ENCODE peak calls at places on chromosomes 4 and X, in four cellular contexts. One of them, this sample, is unnamed.

GRCh38 chrX:79325263-79325958 is 41.7 kb downstream of the ITM2A start:
- DNase-seq in K562: no peak
- DNase-seq in A549: no peak
- DNase-seq in HepG2: no peak
- DNase-seq in this sample: peak; percentile 17

GRCh38 chrX:119790977-119791436 is 423 bp downstream of the RPL39 start:
- DNase-seq in K562: peak; percentile 31
- DNase-seq in A549: no peak
- DNase-seq in HepG2: peak; percentile 30
- DNase-seq in this sample: no peak

GRCh38 chr4:8410066-8410600 is 30.4 kb downstream of the ACOX3 start:
- DNase-seq in K562: no peak
- DNase-seq in A549: no peak
- DNase-seq in HepG2: no peak
- DNase-seq in this sample: no peak

GRCh38 chr4:113260671-113261070 is 211.2 kb downstream of the ANK2 start:
- DNase-seq in K562: no peak
- DNase-seq in A549: no peak
- DNase-seq in HepG2: no peak
- DNase-seq in this sample: no peak

GRCh38 chrX:148723551-148723950 is 223.1 kb downstream of the AFF2 start:
- DNase-seq in K562: no peak
- DNase-seq in A549: no peak
- DNase-seq in HepG2: no peak
- DNase-seq in this sample: no peak

GRCh38 chr4:123832173-123833026 is 435.8 kb downstream of the SPRY1 start:
- DNase-seq in K562: no peak
- DNase-seq in A549: no peak
- DNase-seq in HepG2: no peak
- DNase-seq in this sample: no peak

GRCh38 chrX:100995469-100995868 is 26.0 kb downstream of the ARL13A start:
- DNase-seq in K562: peak; percentile 16
- DNase-seq in A549: no peak
- DNase-seq in HepG2: peak; percentile 4
- DNase-seq in this sample: no peak

GRCh38 chr4:163395055-163395454 is 51.4 kb downstream of the NPY5R start:
- DNase-seq in K562: no peak
- DNase-seq in A549: no peak
- DNase-seq in HepG2: no peak
- DNase-seq in this sample: no peak

GRCh38 chrX:13855689-13856425 is 39.0 kb upstream of the GPM6B start:
- DNase-seq in K562: no peak
- DNase-seq in A549: no peak
- DNase-seq in HepG2: no peak
- DNase-seq in this sample: no peak

GRCh38 chr4:52269761-52270160 is 218.7 kb downstream of the SPATA18 start:
- DNase-seq in K562: no peak
- DNase-seq in A549: no peak
- DNase-seq in HepG2: no peak
- DNase-seq in this sample: no peak

GRCh38 chr4:18957721-18958120 is 936.2 kb upstream of the LCORL start:
- DNase-seq in K562: no peak
- DNase-seq in A549: no peak
- DNase-seq in HepG2: no peak
- DNase-seq in this sample: no peak

GRCh38 chr4:36053931-36054330 is 190.4 kb downstream of the ARAP2 start:
- DNase-seq in K562: no peak
- DNase-seq in A549: no peak
- DNase-seq in HepG2: no peak
- DNase-seq in this sample: no peak

GRCh38 chrX:108735680-108736508 is 469 bp downstream of the IRS4 start:
- DNase-seq in K562: no peak
- DNase-seq in A549: no peak
- DNase-seq in HepG2: no peak
- DNase-seq in this sample: no peak
- TF ChIP-seq JUNB in K562: no peak
- TF ChIP-seq JUNB in A549: no peak
- TF ChIP-seq JUNB in HepG2: no peak
- TF ChIP-seq JUNB in this sample: no peak

GRCh38 chr4:151760713-151761661 is at the start of gene GATB:
- DNase-seq in K562: peak; percentile 94
- DNase-seq in A549: peak; percentile 85
- DNase-seq in HepG2: peak; percentile 97
- DNase-seq in this sample: peak; percentile 100
- TF ChIP-seq JUNB in K562: no peak
- TF ChIP-seq JUNB in A549: no peak
- TF ChIP-seq JUNB in HepG2: no peak
- TF ChIP-seq JUNB in this sample: no peak

DNA sequence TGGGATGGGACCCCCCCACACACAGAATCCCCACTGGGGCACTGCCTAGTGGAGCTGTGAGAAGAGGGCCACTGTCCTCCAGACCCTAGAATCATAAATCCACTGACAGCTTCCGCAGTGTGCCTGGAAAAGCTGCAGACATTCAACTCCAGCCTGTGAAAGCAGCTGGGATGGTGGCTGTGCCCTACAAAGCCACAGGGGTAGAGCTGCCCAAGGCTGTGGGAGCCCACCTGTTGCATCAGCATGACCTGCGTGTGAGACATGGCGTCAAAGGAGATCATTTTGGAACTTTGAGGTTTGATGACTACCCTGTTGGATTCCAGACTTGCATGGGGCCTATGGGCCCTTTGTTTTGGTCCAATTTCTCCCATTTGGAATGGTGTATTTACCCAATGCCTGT is 22.3 kb downstream of the AIMP1 start:
- DNase-seq in K562: no peak
- DNase-seq in A549: no peak
- DNase-seq in HepG2: no peak
- DNase-seq in this sample: no peak
- TF ChIP-seq JUNB in K562: no peak
- TF ChIP-seq JUNB in A549: no peak
- TF ChIP-seq JUNB in HepG2: no peak
- TF ChIP-seq JUNB in this sample: no peak

GRCh38 chrX:3299626-3300025 is 46.8 kb downstream of the MXRA5 start:
- DNase-seq in K562: no peak
- DNase-seq in A549: no peak
- DNase-seq in HepG2: no peak
- DNase-seq in this sample: no peak
- TF ChIP-seq JUNB in K562: no peak
- TF ChIP-seq JUNB in A549: no peak
- TF ChIP-seq JUNB in HepG2: no peak
- TF ChIP-seq JUNB in this sample: no peak

This sample was measured in GM23338.